ENCODE peak calls at places on chromosome 6, in eight cellular contexts. T, Z, I, N, U, G, L and H are unnamed samples.

GRCh38 chr6:161356167-161356844 is 82.4 kb upstream of the AGPAT4 start:
- DNase-seq in T (no peak), Z (no peak), I (no peak), N (no peak), U (no peak), G (no peak), L (no peak), H (no peak)

GRCh38 chr6:100099189-100100074 is 105.4 kb upstream of the MCHR2 start:
- DNase-seq in T (peak), Z (no peak), I (no peak), N (no peak), U (peak), G (no peak), L (peak), H (peak)

GRCh38 chr6:158043008-158043407 is 61.3 kb downstream of the SYNJ2 start:
- DNase-seq in T (no peak), Z (no peak), I (no peak), N (no peak), U (no peak), G (no peak), L (no peak), H (no peak)

GRCh38 chr6:11196511-11197174 is 35.8 kb downstream of the NEDD9 start:
- DNase-seq in T (no peak), Z (no peak), I (no peak), N (no peak), U (no peak), G (no peak), L (no peak), H (peak)

GRCh38 chr6:42696526-42697267 is 25.7 kb downstream of the PRPH2 start:
- DNase-seq in T (no peak), Z (no peak), I (no peak), N (no peak), U (no peak), G (no peak), L (peak), H (peak)

GRCh38 chr6:73180718-73181619 is 44.3 kb downstream of the KHDC1L start:
- DNase-seq in T (peak), Z (no peak), I (no peak), N (peak), U (peak), G (no peak), L (peak), H (peak)

GRCh38 chr6:83378621-83379388 is 52.0 kb downstream of the ME1 start:
- DNase-seq in T (no peak), Z (no peak), I (no peak), N (no peak), U (no peak), G (no peak), L (peak), H (peak)

GRCh38 chr6:30763618-30764489 is 19.5 kb upstream of the IER3 start:
- DNase-seq in T (no peak), Z (no peak), I (no peak), N (no peak), U (peak), G (no peak), L (peak), H (peak)

GRCh38 chr6:15908871-15909270 is 220.0 kb upstream of the MYLIP start:
- DNase-seq in T (no peak), Z (no peak), I (no peak), N (no peak), U (no peak), G (no peak), L (no peak), H (no peak)

GRCh38 chr6:49325901-49326300 is 137.2 kb downstream of the MMUT start:
- DNase-seq in T (no peak), Z (no peak), I (no peak), N (no peak), U (no peak), G (no peak), L (peak), H (no peak)

GRCh38 chr6:13484138-13484708 is 3.2 kb downstream of the GFOD1 start:
- DNase-seq in T (no peak), Z (no peak), I (no peak), N (no peak), U (no peak), G (no peak), L (no peak), H (no peak)

GRCh38 chr6:8392569-8392968 is 42.8 kb downstream of the SLC35B3 start:
- DNase-seq in T (no peak), Z (no peak), I (no peak), N (no peak), U (no peak), G (no peak), L (no peak), H (no peak)

GRCh38 chr6:3031857-3032256 is 32.2 kb downstream of the NQO2 start:
- DNase-seq in T (peak), Z (no peak), I (no peak), N (peak), U (peak), G (no peak), L (no peak), H (no peak)